ENCODE peak calls at places on chromosomes 7 and 10, in seven cellular contexts. R, T, S, H, O, E and G are unnamed samples.

GRCh38 chr10:7045891-7046599 is 364.8 kb downstream of the SFMBT2 start:
- DNase-seq in R (no peak), T (no peak), H (no peak), S (peak), O (no peak), E (no peak), G (no peak)

GRCh38 chr10:46264737-46265368 is 21.9 kb upstream of the ANTXRL start:
- DNase-seq in E (no peak), T (no peak), R (no peak), H (no peak), S (no peak), O (no peak), G (no peak)

GRCh38 chr10:3761111-3761686 is 23.8 kb downstream of the KLF6 start:
- DNase-seq in T (no peak), R (no peak), H (no peak), E (no peak), O (peak), S (no peak), G (no peak)

GRCh38 chr7:5699951-5700384 is 81.5 kb downstream of the RNF216 start:
- DNase-seq in T (peak), R (no peak), O (no peak), S (peak), H (no peak), E (no peak), G (no peak)

GRCh38 chr7:114085592-114086490 is 167.0 kb upstream of the PPP1R3A start:
- DNase-seq in O (peak), R (no peak), S (peak), E (no peak), H (peak), T (no peak), G (peak)

GRCh38 chr7:101308245-101309085 is 13.1 kb downstream of the IFT22 start:
- DNase-seq in S (peak), R (peak), T (peak), H (peak), E (no peak), O (peak), G (peak)

GRCh38 chr7:44156453-44157010 is 15.4 kb upstream of the MYL7 start:
- DNase-seq in H (no peak), R (no peak), S (no peak), E (no peak), O (no peak), T (no peak), G (no peak)

GRCh38 chr10:13617146-13617545 is 30.4 kb downstream of the PRPF18 start:
- DNase-seq in R (no peak), O (no peak), E (no peak), S (no peak), T (no peak), H (no peak), G (no peak)

GRCh38 chr7:69708857-69709256 is 110.6 kb downstream of the AUTS2 start:
- DNase-seq in T (no peak), H (peak), R (no peak), E (no peak), O (no peak), S (peak), G (no peak)

GRCh38 chr10:122446668-122447410 is 7.6 kb upstream of the ARMS2 start:
- DNase-seq in E (no peak), O (peak), R (no peak), H (peak), T (no peak), S (no peak), G (no peak)

GRCh38 chr7:134184767-134185166 is 57.6 kb downstream of the LRGUK start:
- DNase-seq in S (no peak), E (no peak), T (no peak), H (no peak), O (no peak), R (no peak), G (no peak)

GRCh38 chr10:64086083-64086772 is 565.0 kb downstream of the REEP3 start:
- DNase-seq in H (no peak), S (no peak), E (no peak), T (no peak), R (peak), O (no peak), G (no peak)

GRCh38 chr10:13439771-13440708 is 88.8 kb downstream of the BEND7 start:
- DNase-seq in T (peak), H (peak), S (peak), E (no peak), R (peak), O (peak), G (peak)

GRCh38 chr7:3971323-3971722 is 670.3 kb downstream of the SDK1 start:
- DNase-seq in O (no peak), H (no peak), E (no peak), R (no peak), S (no peak), T (no peak), G (no peak)

GRCh38 chr7:55348502-55348901 is 16.6 kb upstream of the LANCL2 start:
- DNase-seq in E (peak), H (no peak), O (no peak), R (no peak), T (no peak), S (no peak), G (peak)

GRCh38 chr10:28711079-28711478 is 33.8 kb downstream of the BAMBI start:
- DNase-seq in R (no peak), O (no peak), E (no peak), H (no peak), T (no peak), S (no peak), G (no peak)

GRCh38 chr7:95335093-95335492 is 10.8 kb upstream of the PON1 start:
- DNase-seq in R (no peak), O (no peak), H (no peak), E (peak), S (no peak), T (no peak), G (no peak)

GRCh38 chr7:100808354-100808875 is 18.9 kb downstream of the EPHB4 start:
- DNase-seq in O (no peak), H (no peak), T (no peak), E (no peak), R (no peak), S (no peak), G (no peak)

GRCh38 chr7:112892263-112892662 is 102.1 kb upstream of the TMEM168 start:
- DNase-seq in H (no peak), O (peak), S (no peak), T (no peak), E (no peak), R (no peak), G (no peak)

GRCh38 chr10:80408198-80409085 is at the start of gene PRXL2A:
- DNase-seq in H (peak), T (peak), E (no peak), S (peak), O (peak), R (peak), G (peak)

GRCh38 chr7:20816389-20816959 is 29.8 kb upstream of the SP8 start:
- DNase-seq in O (no peak), S (no peak), E (no peak), T (no peak), R (no peak), H (no peak), G (no peak)